ENCODE peak calls at places on chromosomes 5 and 9, in ten cellular contexts. A is neuronal stem cell; R is A549; B is right atrium auricular region; H is heart left ventricle; L is CD8-positive, alpha-beta T cell; O is tibial artery; C is left ventricle myocardium inferior; N is aorta; U is fibroblast of lung. J is an unnamed sample.

GRCh38 chr5:161266954-161267353 is 279.6 kb downstream of the GABRB2 start:
- DNase-seq in A (no peak), R (no peak), B (no peak), H (no peak), L (no peak), O (no peak), C (no peak), N (no peak), U (no peak), J (no peak)

GRCh38 chr9:129231759-129232158 is 53.7 kb upstream of the IER5L start:
- DNase-seq in A (no peak), R (no peak), B (no peak), H (peak; percentile 51), L (no peak), O (no peak), C (no peak), N (no peak), U (no peak), J (no peak)

GRCh38 chr5:134247411-134247810 is 21.5 kb upstream of the PPP2CA start:
- DNase-seq in A (no peak), R (peak; percentile 74), B (no peak), H (no peak), L (no peak), O (no peak), C (no peak), N (no peak), U (peak; percentile 96), J (no peak)

GRCh38 chr9:73434826-73435225 is 283.2 kb downstream of the ANXA1 start:
- DNase-seq in A (no peak), R (no peak), B (no peak), H (no peak), L (no peak), O (no peak), C (no peak), N (no peak), U (no peak), J (no peak)

GRCh38 chr5:174801798-174802197 is 77.4 kb downstream of the MSX2 start:
- DNase-seq in A (no peak), R (no peak), B (no peak), H (no peak), L (no peak), O (no peak), C (no peak), N (no peak), U (peak; percentile 91), J (no peak)

GRCh38 chr9:110578896-110579752 is at the start of gene SVEP1:
- DNase-seq in A (peak; percentile 42), R (peak; percentile 46), B (no peak), H (peak; percentile 74), L (no peak), O (peak; percentile 35), C (peak; percentile 44), N (peak; percentile 83), U (peak; percentile 78), J (peak; percentile 67)

GRCh38 chr5:142925795-142926194 is 155.6 kb downstream of the ARHGAP26 start:
- DNase-seq in A (no peak), R (peak; percentile 25), B (no peak), H (no peak), L (no peak), O (no peak), C (no peak), N (no peak), U (peak; percentile 87), J (no peak)

GRCh38 chr9:99732715-99733114 is 89.0 kb upstream of the NR4A3 start:
- DNase-seq in A (no peak), R (no peak), B (no peak), H (no peak), L (no peak), O (no peak), C (no peak), N (no peak), U (no peak), J (no peak)

GRCh38 chr5:37254581-37254980 is 5.4 kb upstream of the CPLANE1 start:
- DNase-seq in A (no peak), R (no peak), B (no peak), H (no peak), L (no peak), O (no peak), C (no peak), N (no peak), U (no peak), J (no peak)

GRCh38 chr9:110114086-110114887 is 93.7 kb downstream of the C9orf152 start:
- DNase-seq in A (no peak), R (no peak), B (no peak), H (no peak), L (no peak), O (no peak), C (no peak), N (no peak), U (peak; percentile 58), J (no peak)

GRCh38 chr9:137073992-137074399 is 3.3 kb upstream of the UAP1L1 start:
- DNase-seq in A (no peak), R (no peak), B (no peak), H (no peak), L (no peak), O (no peak), C (no peak), N (no peak), U (no peak), J (no peak)
- H3K4me1 ChIP-seq in A (peaks cover 13% of the 10 kb centered on the region), R (peaks cover 25% of the 10 kb centered on the region), B (peaks cover 30% of the 10 kb centered on the region), H (peaks cover 8% of the 10 kb centered on the region), L (peaks cover 25% of the 10 kb centered on the region), O (peaks cover 29% of the 10 kb centered on the region), C (peaks cover 36% of the 10 kb centered on the region), N (no peaks in the 10 kb centered on the region), U (peaks cover 18% of the 10 kb centered on the region), J (peaks cover 48% of the 10 kb centered on the region)

DNA sequence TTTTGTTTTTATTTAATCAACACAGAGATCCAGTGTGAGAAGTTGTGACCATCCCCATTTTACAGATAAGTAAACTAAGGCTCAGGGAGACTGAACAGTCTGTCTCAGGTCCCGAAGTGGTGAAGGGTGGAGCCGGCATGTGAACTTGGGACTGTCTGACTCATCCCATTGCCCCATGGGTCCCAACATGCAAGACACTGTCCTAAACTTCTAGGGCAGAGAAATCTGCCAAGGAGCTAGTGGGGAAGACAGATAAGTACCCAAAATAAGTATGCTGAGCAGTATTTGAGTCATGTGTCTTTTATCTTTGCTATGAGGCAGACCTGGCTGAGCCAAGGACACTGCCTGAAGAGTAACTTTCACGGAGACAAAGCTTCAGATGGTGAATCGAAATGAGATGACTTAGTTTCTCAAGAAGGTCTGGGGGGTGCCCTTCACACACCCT is 64.3 kb upstream of the SLC25A51 start:
- DNase-seq in A (no peak), R (peak; percentile 73), B (no peak), H (peak; percentile 3), L (no peak), O (no peak), C (no peak), N (peak; percentile 50), U (peak; percentile 79), J (no peak)
- H3K4me1 ChIP-seq in A (no peaks in the 10 kb centered on the region), R (peaks cover 98% of the 10 kb centered on the region), B (peaks cover 52% of the 10 kb centered on the region), H (peaks cover 17% of the 10 kb centered on the region), L (no peaks in the 10 kb centered on the region), O (peaks cover 10% of the 10 kb centered on the region), C (peaks cover 54% of the 10 kb centered on the region), N (peaks cover 2% of the 10 kb centered on the region), U (peaks cover 36% of the 10 kb centered on the region), J (peaks cover 23% of the 10 kb centered on the region)

GRCh38 chr9:136619742-136620440 is 42.8 kb upstream of the EGFL7 start:
- DNase-seq in A (no peak), R (no peak), B (peak; percentile 73), H (peak; percentile 89), L (no peak), O (peak; percentile 55), C (peak; percentile 67), N (peak; percentile 91), U (peak; percentile 9), J (peak; percentile 97)

GRCh38 chr9:136620441-136621018 is 42.2 kb upstream of the EGFL7 start:
- DNase-seq in A (no peak), R (no peak), B (no peak), H (peak; percentile 65), L (no peak), O (no peak), C (peak; percentile 14), N (no peak), U (no peak), J (peak; percentile 82)

GRCh38 chr9:136621734-136622093 is 41.0 kb upstream of the EGFL7 start:
- DNase-seq in A (no peak), R (no peak), B (no peak), H (peak; percentile 60), L (no peak), O (no peak), C (no peak), N (no peak), U (no peak), J (no peak)

GRCh38 chr9:136622538-136622948 is 40.2 kb upstream of the EGFL7 start:
- DNase-seq in A (no peak), R (no peak), B (no peak), H (peak; percentile 51), L (no peak), O (no peak), C (peak; percentile 13), N (no peak), U (no peak), J (no peak)

GRCh38 chr9:136621019-136621733 is 41.5 kb upstream of the EGFL7 start:
- DNase-seq in A (no peak), R (no peak), B (no peak), H (peak; percentile 64), L (no peak), O (no peak), C (peak; percentile 15), N (no peak), U (no peak), J (no peak)
- H3K4me1 ChIP-seq in A (peaks cover 39% of the 10 kb centered on the region), R (peaks cover 29% of the 10 kb centered on the region), B (peaks cover 45% of the 10 kb centered on the region), H (peaks cover 29% of the 10 kb centered on the region), L (peaks cover 17% of the 10 kb centered on the region), O (peaks cover 27% of the 10 kb centered on the region), C (peaks cover 35% of the 10 kb centered on the region), N (no peaks in the 10 kb centered on the region), U (peaks cover 9% of the 10 kb centered on the region), J (peaks cover 87% of the 10 kb centered on the region)

GRCh38 chr9:34185778-34186551 is 7.1 kb downstream of the UBAP1 start:
- DNase-seq in A (no peak), R (peak; percentile 82), B (peak; percentile 66), H (no peak), L (peak; percentile 40), O (peak; percentile 67), C (no peak), N (peak; percentile 54), U (peak; percentile 99), J (no peak)

GRCh38 chr9:34190996-34191892 is 12.4 kb downstream of the UBAP1 start:
- DNase-seq in A (no peak), R (peak; percentile 71), B (no peak), H (no peak), L (no peak), O (no peak), C (no peak), N (no peak), U (peak; percentile 40), J (no peak)

GRCh38 chr9:34187891-34188240 is 9.0 kb downstream of the UBAP1 start:
- DNase-seq in A (no peak), R (no peak), B (no peak), H (no peak), L (no peak), O (no peak), C (no peak), N (no peak), U (peak; percentile 48), J (no peak)
- H3K4me1 ChIP-seq in A (peaks cover 7% of the 10 kb centered on the region), R (peaks cover 54% of the 10 kb centered on the region), B (peaks cover 67% of the 10 kb centered on the region), H (peaks cover 24% of the 10 kb centered on the region), L (peaks cover 23% of the 10 kb centered on the region), O (peaks cover 19% of the 10 kb centered on the region), C (peaks cover 78% of the 10 kb centered on the region), N (no peaks in the 10 kb centered on the region), U (peaks cover 7% of the 10 kb centered on the region), J (peaks cover 87% of the 10 kb centered on the region)

GRCh38 chr5:109692852-109693251 is 3.1 kb downstream of the MAN2A1 start:
- DNase-seq in A (no peak), R (no peak), B (no peak), H (no peak), L (no peak), O (no peak), C (no peak), N (no peak), U (no peak), J (no peak)
- H3K4me1 ChIP-seq in A (peaks cover 5% of the 10 kb centered on the region), R (peaks cover 28% of the 10 kb centered on the region), B (peaks cover 47% of the 10 kb centered on the region), H (peaks cover 21% of the 10 kb centered on the region), L (peaks cover 59% of the 10 kb centered on the region), O (peaks cover 29% of the 10 kb centered on the region), C (peaks cover 63% of the 10 kb centered on the region), N (peaks cover 7% of the 10 kb centered on the region), U (peaks cover 8% of the 10 kb centered on the region), J (peaks cover 54% of the 10 kb centered on the region)